ENCODE peak calls at places on chromosomes 13 and 19, in eight cellular contexts. N, G, U, L, V, K, R and P are unnamed samples.

GRCh38 chr13:44271031-44271433 is 102.6 kb upstream of the SERP2 start:
- DNase-seq in N (no peak), G (no peak), U (peak), L (no peak), V (peak), K (no peak), R (no peak), P (no peak)

GRCh38 chr19:42023121-42023942 is 29.3 kb upstream of the ATP1A3 start:
- DNase-seq in N (peak), G (no peak), U (no peak), L (peak), V (peak), K (peak), R (peak), P (peak)

GRCh38 chr13:33744589-33745369 is 73.2 kb upstream of the RFC3 start:
- DNase-seq in N (no peak), G (no peak), U (no peak), L (no peak), V (no peak), K (no peak), R (no peak), P (no peak)

GRCh38 chr19:5480427-5480836 is 25.2 kb downstream of the ZNRF4 start:
- DNase-seq in N (peak), G (no peak), U (no peak), L (peak), V (no peak), K (peak), R (peak), P (peak)

GRCh38 chr19:58519087-58519354 is 589 bp downstream of the ZBTB45 start:
- DNase-seq in N (peak), G (peak), U (peak), L (peak), V (peak), K (peak), R (peak), P (peak)

GRCh38 chr19:8208710-8209110 is 460 bp upstream of the CERS4 start:
- DNase-seq in N (no peak), G (peak), U (peak), L (no peak), V (no peak), K (no peak), R (no peak), P (no peak)

GRCh38 chr13:44365008-44365407 is 8.6 kb upstream of the SERP2 start:
- DNase-seq in N (no peak), G (no peak), U (no peak), L (no peak), V (peak), K (no peak), R (no peak), P (no peak)

GRCh38 chr13:51453959-51454703 is 1.3 kb upstream of the INTS6 start:
- DNase-seq in N (peak), G (peak), U (peak), L (peak), V (peak), K (peak), R (no peak), P (no peak)

DNA sequence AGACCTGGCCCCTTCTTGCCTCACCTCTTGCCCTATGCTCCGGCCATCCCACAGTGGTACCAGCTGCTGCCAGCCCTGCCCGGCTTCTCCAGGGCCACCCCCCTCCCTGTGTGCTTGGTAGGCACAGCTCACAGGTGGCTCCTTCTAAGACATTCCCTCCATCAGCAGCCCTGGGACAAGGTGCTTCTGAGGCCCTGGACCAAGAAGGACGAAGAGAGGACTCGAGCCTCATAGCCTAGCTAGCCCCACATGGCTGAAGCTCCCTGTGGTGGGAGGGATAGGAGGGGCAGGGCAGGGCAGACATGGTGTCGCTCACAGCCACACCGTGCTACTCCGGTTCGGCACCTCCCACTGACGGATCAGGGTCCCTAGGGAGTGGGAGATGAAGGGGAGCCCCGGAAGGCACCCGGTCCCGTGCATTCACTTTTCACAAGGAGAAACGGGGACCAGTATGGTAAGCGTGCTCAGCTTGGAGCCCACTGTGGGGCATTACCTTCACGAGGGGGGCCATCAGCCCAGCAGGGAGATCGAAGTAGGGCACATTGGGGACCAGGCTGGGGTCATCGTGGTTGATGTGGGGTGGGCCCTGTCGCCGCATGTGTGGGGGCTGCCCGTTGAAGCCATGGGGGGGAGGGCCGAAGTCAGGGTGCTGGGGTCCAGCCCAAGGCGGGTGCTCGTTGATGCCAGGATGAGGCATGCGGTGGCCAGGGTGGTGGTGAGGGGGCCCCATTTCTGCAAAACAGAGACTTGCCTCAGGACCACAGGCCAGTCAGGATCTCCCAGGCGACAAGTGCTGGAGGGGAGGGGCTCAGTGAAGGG is 19.5 kb downstream of the CHERP start:
- DNase-seq in N (no peak), G (no peak), U (no peak), L (no peak), V (no peak), K (no peak), R (no peak), P (no peak)
- TF ChIP-seq CTCF in N (no peak), G (no peak), U (no peak), L (no peak), V (no peak), K (no peak), R (no peak), P (no peak)

GRCh38 chr13:91643394-91643793 is 245.0 kb downstream of the GPC5 start:
- DNase-seq in N (no peak), G (no peak), U (no peak), L (no peak), V (no peak), K (no peak), R (no peak), P (no peak)

GRCh38 chr13:91652389-91652788 is 254.0 kb downstream of the GPC5 start:
- DNase-seq in N (no peak), G (no peak), U (no peak), L (no peak), V (peak), K (no peak), R (no peak), P (no peak)

DNA sequence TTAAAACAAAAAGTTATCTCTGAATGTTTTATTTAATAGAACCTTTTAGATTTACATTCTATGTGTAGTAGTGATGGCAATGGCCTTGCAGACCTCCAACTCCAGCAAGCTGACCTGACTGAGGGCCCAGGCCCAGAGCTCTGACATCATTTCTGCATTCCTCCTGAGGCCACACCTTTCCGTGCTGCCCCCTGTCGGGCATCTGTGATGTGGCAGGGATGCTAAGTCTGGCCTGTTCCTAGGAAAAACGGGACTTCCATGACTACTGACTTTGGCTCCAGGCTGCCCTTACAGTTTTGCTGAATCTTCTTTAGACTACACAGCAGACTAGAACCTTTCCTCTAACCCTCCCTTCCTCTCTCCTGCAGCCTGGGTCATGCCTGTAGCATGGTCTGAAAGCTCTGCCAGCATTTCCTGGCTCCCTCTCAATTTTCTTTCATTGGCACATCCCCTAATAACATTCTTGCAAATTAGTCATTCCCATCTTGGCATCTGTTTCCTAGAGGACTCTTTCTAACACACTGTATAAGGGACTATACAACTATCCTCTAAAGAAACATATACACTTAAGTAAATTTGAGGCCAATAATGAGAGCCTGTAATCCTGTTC is 249.0 kb downstream of the GPC5 start:
- DNase-seq in N (peak), G (no peak), U (no peak), L (peak), V (peak), K (peak), R (peak), P (peak)
- TF ChIP-seq CTCF in N (peak), G (peak), U (no peak), L (no peak), V (no peak), K (peak), R (peak), P (peak)

GRCh38 chr19:986083-986482 is 1.9 kb downstream of the WDR18 start:
- DNase-seq in N (no peak), G (no peak), U (no peak), L (no peak), V (no peak), K (no peak), R (no peak), P (no peak)

GRCh38 chr19:982567-983170 is 1.5 kb upstream of the WDR18 start:
- DNase-seq in N (peak), G (peak), U (peak), L (peak), V (peak), K (peak), R (no peak), P (peak)

GRCh38 chr19:980133-980998 is 3.8 kb upstream of the WDR18 start:
- DNase-seq in N (peak), G (no peak), U (no peak), L (no peak), V (no peak), K (peak), R (peak), P (no peak)

GRCh38 chr19:988081-988480 is 3.9 kb downstream of the WDR18 start:
- DNase-seq in N (no peak), G (no peak), U (no peak), L (no peak), V (no peak), K (no peak), R (no peak), P (no peak)

GRCh38 chr19:984165-984967 is at the start of gene WDR18:
- DNase-seq in N (peak), G (peak), U (peak), L (peak), V (peak), K (peak), R (peak), P (peak)
- TF ChIP-seq CTCF in N (no peak), G (peak), U (peak), L (no peak), V (peak), K (peak), R (no peak), P (no peak)

GRCh38 chr13:103299079-103299478 is 232.9 kb upstream of the SLC10A2 start:
- DNase-seq in N (no peak), G (no peak), U (no peak), L (no peak), V (no peak), K (peak), R (peak), P (no peak)
- TF ChIP-seq CTCF in N (no peak), G (no peak), U (no peak), L (no peak), V (no peak), K (peak), R (peak), P (no peak)

GRCh38 chr19:55339225-55340143 is at the start of gene KMT5C:
- DNase-seq in N (peak), G (peak), U (peak), L (peak), V (peak), K (peak), R (peak), P (peak)
- TF ChIP-seq CTCF in N (no peak), G (peak), U (peak), L (no peak), V (peak), K (peak), R (peak), P (no peak)

DNA sequence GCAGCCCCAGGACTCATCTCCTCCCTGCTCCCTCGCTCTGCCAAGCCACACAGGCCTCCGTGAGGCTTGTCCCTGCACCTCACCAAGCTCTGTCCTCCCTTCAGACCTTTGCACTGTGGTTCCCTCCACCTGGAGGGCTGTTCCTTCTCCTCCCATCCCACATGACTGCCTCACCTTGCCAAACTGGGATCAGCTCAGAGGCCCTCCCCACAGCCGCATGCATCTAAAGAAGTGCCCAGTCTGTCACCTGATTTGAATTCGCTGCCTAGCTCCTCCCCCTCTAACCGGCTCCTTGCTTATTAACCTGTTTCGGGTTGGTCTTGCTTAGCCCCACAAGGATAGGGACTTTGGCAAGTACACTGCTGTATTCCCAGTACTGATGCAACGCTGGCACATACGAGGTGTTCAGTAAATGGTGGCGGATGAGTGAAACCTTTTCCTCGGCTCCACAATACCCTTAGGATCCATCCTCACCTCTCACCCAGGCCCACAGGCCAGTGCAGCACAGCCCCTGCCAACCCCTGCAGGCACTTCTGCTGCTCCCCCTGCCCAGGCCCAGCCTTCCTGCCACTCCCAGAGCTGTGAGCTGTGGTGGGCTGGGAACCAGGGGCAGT is 4.4 kb downstream of the AKT2 start:
- DNase-seq in N (no peak), G (no peak), U (no peak), L (no peak), V (no peak), K (no peak), R (no peak), P (no peak)
- TF ChIP-seq CTCF in N (no peak), G (no peak), U (no peak), L (no peak), V (no peak), K (no peak), R (no peak), P (no peak)